ENCODE peak calls at places on chromosome 20, in four cellular contexts. One of them, this sample, is unnamed.

GRCh38 chr20:33316343-33316742 is 33.3 kb downstream of the BPIFB1 start:
- DNase-seq in GM12878: no peak
- DNase-seq in WTC11: no peak
- DNase-seq in HepG2: no peak
- DNase-seq in this sample: no peak

GRCh38 chr20:41425180-41425884 is 58.7 kb upstream of the EMILIN3 start:
- DNase-seq in GM12878: no peak
- DNase-seq in WTC11: no peak
- DNase-seq in HepG2: peak
- DNase-seq in this sample: peak

GRCh38 chr20:14445902-14446301 is 108.5 kb upstream of the FLRT3 start:
- DNase-seq in GM12878: no peak
- DNase-seq in WTC11: no peak
- DNase-seq in HepG2: no peak
- DNase-seq in this sample: no peak

GRCh38 chr20:35271904-35272303 is 6.0 kb downstream of the MMP24OS start:
- DNase-seq in GM12878: no peak
- DNase-seq in WTC11: no peak
- DNase-seq in HepG2: no peak
- DNase-seq in this sample: no peak

GRCh38 chr20:33606114-33606771 is 55.9 kb upstream of the C20orf144 start:
- DNase-seq in GM12878: peak
- DNase-seq in WTC11: no peak
- DNase-seq in HepG2: no peak
- DNase-seq in this sample: no peak

GRCh38 chr20:6651016-6651415 is 116.5 kb upstream of the BMP2 start:
- DNase-seq in GM12878: no peak
- DNase-seq in WTC11: no peak
- DNase-seq in HepG2: no peak
- DNase-seq in this sample: no peak

GRCh38 chr20:19893356-19893755 is 123.8 kb upstream of the NAA20 start:
- DNase-seq in GM12878: no peak
- DNase-seq in WTC11: no peak
- DNase-seq in HepG2: no peak
- DNase-seq in this sample: no peak

GRCh38 chr20:38727602-38728236 is 3.4 kb downstream of the SLC32A1 start:
- DNase-seq in GM12878: no peak
- DNase-seq in WTC11: no peak
- DNase-seq in HepG2: no peak
- DNase-seq in this sample: no peak

GRCh38 chr20:49181265-49181877 is 6.8 kb downstream of the STAU1 start:
- DNase-seq in GM12878: no peak
- DNase-seq in WTC11: no peak
- DNase-seq in HepG2: no peak
- DNase-seq in this sample: no peak

GRCh38 chr20:38447931-38448675 is 13.0 kb upstream of the SNHG17 start:
- DNase-seq in GM12878: no peak
- DNase-seq in WTC11: no peak
- DNase-seq in HepG2: peak
- DNase-seq in this sample: peak

GRCh38 chr20:25600632-25601031 is 15.3 kb upstream of the NINL start:
- DNase-seq in GM12878: no peak
- DNase-seq in WTC11: no peak
- DNase-seq in HepG2: peak
- DNase-seq in this sample: no peak

GRCh38 chr20:38534756-38535155 is 46.2 kb upstream of the ADIG start:
- DNase-seq in GM12878: no peak
- DNase-seq in WTC11: no peak
- DNase-seq in HepG2: no peak
- DNase-seq in this sample: no peak

GRCh38 chr20:18986895-18987580 is 173.5 kb downstream of the SCP2D1 start:
- DNase-seq in GM12878: no peak
- DNase-seq in WTC11: no peak
- DNase-seq in HepG2: no peak
- DNase-seq in this sample: no peak

GRCh38 chr20:25081065-25081729 is 744 bp downstream of the VSX1 start:
- DNase-seq in GM12878: no peak
- DNase-seq in WTC11: peak
- DNase-seq in HepG2: no peak
- DNase-seq in this sample: no peak

GRCh38 chr20:59105581-59105980 is 58.0 kb upstream of the ZNF831 start:
- DNase-seq in GM12878: no peak
- DNase-seq in WTC11: no peak
- DNase-seq in HepG2: no peak
- DNase-seq in this sample: no peak

GRCh38 chr20:17059465-17059864 is 167.4 kb upstream of the PCSK2 start:
- DNase-seq in GM12878: no peak
- DNase-seq in WTC11: no peak
- DNase-seq in HepG2: no peak
- DNase-seq in this sample: no peak

GRCh38 chr20:33664085-33664761 is 2.1 kb downstream of the C20orf144 start:
- DNase-seq in GM12878: no peak
- DNase-seq in WTC11: no peak
- DNase-seq in HepG2: no peak
- DNase-seq in this sample: no peak

GRCh38 chr20:37503256-37503927 is 17.7 kb upstream of the NNAT start:
- DNase-seq in GM12878: no peak
- DNase-seq in WTC11: no peak
- DNase-seq in HepG2: no peak
- DNase-seq in this sample: no peak

GRCh38 chr20:59783020-59784010 is 150.1 kb downstream of the SYCP2 start:
- DNase-seq in GM12878: no peak
- DNase-seq in WTC11: peak
- DNase-seq in HepG2: peak
- DNase-seq in this sample: peak

GRCh38 chr20:21607971-21608735 is 94.3 kb upstream of the NKX2-2 start:
- DNase-seq in GM12878: no peak
- DNase-seq in WTC11: no peak
- DNase-seq in HepG2: no peak
- DNase-seq in this sample: no peak

GRCh38 chr20:58880441-58880840 is 27.9 kb downstream of the GNAS start:
- DNase-seq in GM12878: no peak
- DNase-seq in WTC11: no peak
- DNase-seq in HepG2: no peak
- DNase-seq in this sample: no peak

GRCh38 chr20:19928379-19929360 is 88.5 kb upstream of the NAA20 start:
- DNase-seq in GM12878: no peak
- DNase-seq in WTC11: no peak
- DNase-seq in HepG2: no peak
- DNase-seq in this sample: no peak

GRCh38 chr20:371755-372542 is 8.6 kb upstream of the TRIB3 start:
- DNase-seq in GM12878: no peak
- DNase-seq in WTC11: no peak
- DNase-seq in HepG2: peak
- DNase-seq in this sample: peak

GRCh38 chr20:49179368-49180277 is 8.5 kb downstream of the STAU1 start:
- DNase-seq in GM12878: no peak
- DNase-seq in WTC11: no peak
- DNase-seq in HepG2: peak
- DNase-seq in this sample: no peak

GRCh38 chr20:51678041-51678697 is 90.0 kb downstream of the ATP9A start:
- DNase-seq in GM12878: no peak
- DNase-seq in WTC11: no peak
- DNase-seq in HepG2: no peak
- DNase-seq in this sample: no peak

GRCh38 chr20:16864069-16864468 is 115.9 kb downstream of the OTOR start:
- DNase-seq in GM12878: peak
- DNase-seq in WTC11: no peak
- DNase-seq in HepG2: no peak
- DNase-seq in this sample: no peak

DNA sequence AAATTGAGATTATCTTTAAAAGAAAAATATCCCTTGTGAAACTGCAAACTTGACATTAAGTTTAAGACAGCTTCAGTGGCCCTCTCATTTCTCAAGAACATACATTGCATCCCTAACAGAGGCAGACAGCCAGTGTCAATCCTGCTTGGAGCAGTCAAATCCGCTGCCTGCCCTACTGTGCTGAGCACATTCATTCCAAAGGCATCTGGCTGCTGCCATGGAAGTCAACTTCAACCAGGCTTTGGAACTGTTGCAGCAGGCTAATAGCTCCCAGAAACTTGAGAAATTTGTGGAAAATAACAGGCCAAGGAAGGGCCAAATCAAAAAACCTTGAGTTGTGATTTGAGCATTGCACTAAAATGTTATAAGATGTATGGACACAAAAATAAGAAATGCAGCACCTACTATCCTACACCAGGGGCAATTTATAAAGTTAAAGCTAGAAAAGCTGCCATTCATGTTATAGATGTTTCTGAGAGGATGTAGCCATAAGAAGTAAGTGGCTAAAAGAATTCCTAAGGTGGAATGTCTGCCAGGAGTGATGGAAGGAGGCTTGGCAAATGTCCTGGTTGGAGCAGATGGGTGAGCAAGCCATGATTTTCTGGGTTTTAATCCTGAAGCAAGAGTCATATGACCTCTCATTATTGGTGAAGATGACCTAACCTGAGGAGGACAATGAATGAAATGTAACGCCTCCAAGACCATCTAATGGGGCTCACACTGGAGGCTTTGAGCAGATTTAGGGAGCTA is 31.5 kb upstream of the HAO1 start:
- DNase-seq in GM12878: no peak
- DNase-seq in WTC11: no peak
- DNase-seq in HepG2: no peak
- DNase-seq in this sample: no peak
- TF ChIP-seq TCF7 in GM12878: no peak
- TF ChIP-seq TCF7 in WTC11: no peak
- TF ChIP-seq TCF7 in HepG2: no peak
- TF ChIP-seq TCF7 in this sample: no peak

DNA sequence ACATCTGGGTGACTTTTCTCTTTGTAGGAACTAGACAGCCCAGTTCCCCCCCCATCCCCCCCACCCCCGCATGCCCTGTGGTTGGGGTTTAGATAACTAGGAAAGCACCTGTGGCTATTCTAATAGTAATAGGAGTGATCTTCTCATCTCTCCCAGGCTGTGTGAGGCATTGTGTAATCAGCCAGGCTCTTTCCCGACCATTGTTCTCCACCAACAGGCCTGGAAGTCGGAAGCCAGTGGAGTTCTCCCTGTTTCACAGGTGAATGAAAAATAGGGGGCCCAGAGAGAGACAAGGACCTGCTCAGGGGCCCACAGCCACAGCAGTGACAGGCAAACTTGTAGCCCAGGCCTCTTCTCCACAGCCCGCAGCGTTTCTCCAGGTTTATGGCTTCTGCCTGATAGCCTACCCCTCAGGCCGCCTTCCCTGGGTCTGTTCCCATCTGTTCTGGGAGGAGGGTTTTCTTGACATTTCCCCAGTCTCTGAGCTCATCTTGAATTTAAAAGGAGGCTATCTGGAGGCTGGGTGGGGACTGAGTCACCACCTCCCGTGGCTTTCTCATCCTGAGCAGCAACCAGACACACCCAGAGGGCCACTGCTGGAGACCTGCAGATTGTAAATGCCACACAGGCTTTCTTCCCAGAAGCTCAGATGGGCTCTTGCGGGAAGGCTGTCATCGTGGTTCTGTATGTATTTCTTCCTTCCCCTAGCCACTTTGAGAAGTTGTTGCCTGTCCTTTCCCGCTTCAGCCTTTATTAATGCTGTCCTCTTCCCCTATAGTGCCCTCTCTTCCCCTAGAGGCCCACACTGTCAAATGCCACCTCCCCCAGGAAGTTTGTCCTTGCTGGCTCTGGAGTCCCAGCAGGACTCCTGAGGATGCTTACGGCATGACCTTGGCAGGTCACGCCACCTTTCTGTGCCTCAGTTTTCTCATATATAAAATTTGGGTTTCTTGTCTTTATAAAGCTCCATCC is 75.9 kb upstream of the MYL9 start:
- DNase-seq in GM12878: no peak
- DNase-seq in WTC11: no peak
- DNase-seq in HepG2: peak
- DNase-seq in this sample: peak
- TF ChIP-seq CBFB in GM12878: peak
- TF ChIP-seq CBFB in WTC11: no peak
- TF ChIP-seq CBFB in HepG2: no peak
- TF ChIP-seq CBFB in this sample: no peak

DNA sequence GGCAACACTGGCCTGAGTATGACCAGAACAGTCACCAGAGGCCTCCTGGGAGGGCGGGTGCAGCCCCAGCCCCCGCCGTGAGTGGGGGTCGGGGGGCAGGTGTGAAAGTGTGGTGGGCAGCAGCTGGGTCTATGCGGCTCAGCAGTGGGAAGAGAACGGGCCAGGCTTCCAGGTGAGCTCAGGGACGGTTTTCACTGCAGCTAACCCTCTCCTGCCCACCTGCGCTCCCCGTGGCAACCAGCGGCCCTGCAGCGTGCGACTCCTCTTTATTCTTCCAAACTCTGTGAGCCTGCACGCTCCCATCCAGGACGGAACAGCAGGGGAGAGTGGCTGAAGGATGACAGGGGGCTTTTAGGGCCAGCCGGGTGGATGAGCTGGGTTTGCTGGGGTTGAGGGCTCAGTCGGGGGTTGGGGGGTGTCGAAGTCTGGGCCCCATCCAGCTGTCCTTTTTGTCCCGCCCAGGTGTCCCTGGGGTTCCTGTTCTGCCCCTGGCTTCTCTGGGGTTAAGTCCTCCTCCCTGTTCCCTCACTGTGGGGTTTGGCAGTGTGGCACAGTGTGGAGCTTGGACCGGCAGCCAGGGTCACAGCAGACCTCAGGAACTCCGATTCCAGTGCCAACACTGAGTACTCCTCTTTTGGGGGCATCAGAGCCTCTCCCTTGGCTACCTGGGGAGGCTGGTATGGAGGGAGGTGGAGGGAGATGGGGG is 859 bp upstream of the BIRC7 start:
- DNase-seq in GM12878: no peak
- DNase-seq in WTC11: peak
- DNase-seq in HepG2: peak
- DNase-seq in this sample: peak
- TF ChIP-seq TCF7 in GM12878: no peak
- TF ChIP-seq TCF7 in WTC11: no peak
- TF ChIP-seq TCF7 in HepG2: no peak
- TF ChIP-seq TCF7 in this sample: no peak

GRCh38 chr20:4684837-4685413 is 36.8 kb upstream of the PRND start:
- DNase-seq in GM12878: no peak
- DNase-seq in WTC11: no peak
- DNase-seq in HepG2: peak
- DNase-seq in this sample: no peak

GRCh38 chr20:4682682-4683081 is 39.0 kb upstream of the PRND start:
- DNase-seq in GM12878: no peak
- DNase-seq in WTC11: no peak
- DNase-seq in HepG2: no peak
- DNase-seq in this sample: no peak

GRCh38 chr20:4683261-4683660 is 38.4 kb upstream of the PRND start:
- DNase-seq in GM12878: no peak
- DNase-seq in WTC11: no peak
- DNase-seq in HepG2: no peak
- DNase-seq in this sample: no peak

GRCh38 chr20:4681441-4681840 is 40.3 kb upstream of the PRND start:
- DNase-seq in GM12878: no peak
- DNase-seq in WTC11: no peak
- DNase-seq in HepG2: no peak
- DNase-seq in this sample: no peak

GRCh38 chr20:4681971-4682370 is 39.7 kb upstream of the PRND start:
- DNase-seq in GM12878: no peak
- DNase-seq in WTC11: no peak
- DNase-seq in HepG2: no peak
- DNase-seq in this sample: no peak
- TF ChIP-seq CBFB in GM12878: no peak
- TF ChIP-seq CBFB in WTC11: no peak
- TF ChIP-seq CBFB in HepG2: no peak
- TF ChIP-seq CBFB in this sample: no peak

GRCh38 chr20:43590392-43591303 is at the start of gene IFT52:
- DNase-seq in GM12878: peak
- DNase-seq in WTC11: peak
- DNase-seq in HepG2: peak
- DNase-seq in this sample: peak
- TF ChIP-seq TCF7 in GM12878: no peak
- TF ChIP-seq TCF7 in WTC11: no peak
- TF ChIP-seq TCF7 in HepG2: no peak
- TF ChIP-seq TCF7 in this sample: no peak

This sample was measured in K562.